ENCODE peak calls at places on chromosome 5, in ten cellular contexts. One of them, this sample, is unnamed. For H3K27me3, the result is how much of the 10 kb centered on the place peaks cover.

GRCh38 chr5:154740483-154740882 is 14.7 kb upstream of the LARP1 start:
- DNase-seq in mammary epithelial cell: no peak
- DNase-seq in foreskin keratinocyte: no peak
- DNase-seq in fibroblast of lung: peak
- DNase-seq in mesenchymal stem cell: peak
- DNase-seq in transverse colon: peak
- DNase-seq in BJ: no peak
- DNase-seq in pancreas: no peak
- DNase-seq in neural progenitor cell: peak
- DNase-seq in cardiac muscle cell: peak
- DNase-seq in this sample: no peak

GRCh38 chr5:75239681-75240080 is 3.0 kb upstream of the ANKRD31 start:
- DNase-seq in mammary epithelial cell: peak
- DNase-seq in foreskin keratinocyte: peak
- DNase-seq in fibroblast of lung: no peak
- DNase-seq in mesenchymal stem cell: no peak
- DNase-seq in transverse colon: no peak
- DNase-seq in BJ: no peak
- DNase-seq in pancreas: no peak
- DNase-seq in neural progenitor cell: no peak
- DNase-seq in cardiac muscle cell: no peak
- DNase-seq in this sample: no peak

GRCh38 chr5:31186672-31187267 is 6.7 kb upstream of the CDH6 start:
- DNase-seq in mammary epithelial cell: peak
- DNase-seq in foreskin keratinocyte: peak
- DNase-seq in fibroblast of lung: peak
- DNase-seq in mesenchymal stem cell: peak
- DNase-seq in transverse colon: no peak
- DNase-seq in BJ: no peak
- DNase-seq in pancreas: no peak
- DNase-seq in neural progenitor cell: peak
- DNase-seq in cardiac muscle cell: peak
- DNase-seq in this sample: no peak

GRCh38 chr5:55713871-55714270 is 1.7 kb upstream of the SLC38A9 start:
- DNase-seq in mammary epithelial cell: no peak
- DNase-seq in foreskin keratinocyte: no peak
- DNase-seq in fibroblast of lung: no peak
- DNase-seq in mesenchymal stem cell: no peak
- DNase-seq in transverse colon: no peak
- DNase-seq in BJ: no peak
- DNase-seq in pancreas: no peak
- DNase-seq in neural progenitor cell: no peak
- DNase-seq in cardiac muscle cell: no peak
- DNase-seq in this sample: no peak

GRCh38 chr5:12177225-12177624 is 273.0 kb upstream of the CTNND2 start:
- DNase-seq in mammary epithelial cell: no peak
- DNase-seq in foreskin keratinocyte: no peak
- DNase-seq in fibroblast of lung: no peak
- DNase-seq in mesenchymal stem cell: no peak
- DNase-seq in transverse colon: no peak
- DNase-seq in BJ: no peak
- DNase-seq in pancreas: no peak
- DNase-seq in neural progenitor cell: no peak
- DNase-seq in cardiac muscle cell: no peak
- DNase-seq in this sample: no peak

GRCh38 chr5:72188176-72188575 is 80.9 kb downstream of the MAP1B start:
- DNase-seq in mammary epithelial cell: no peak
- DNase-seq in foreskin keratinocyte: no peak
- DNase-seq in fibroblast of lung: no peak
- DNase-seq in mesenchymal stem cell: no peak
- DNase-seq in transverse colon: no peak
- DNase-seq in BJ: no peak
- DNase-seq in pancreas: no peak
- DNase-seq in neural progenitor cell: no peak
- DNase-seq in cardiac muscle cell: no peak
- DNase-seq in this sample: no peak

GRCh38 chr5:9533096-9533495 is 12.8 kb downstream of the SEMA5A start:
- DNase-seq in mammary epithelial cell: no peak
- DNase-seq in foreskin keratinocyte: no peak
- DNase-seq in fibroblast of lung: peak
- DNase-seq in mesenchymal stem cell: no peak
- DNase-seq in transverse colon: no peak
- DNase-seq in BJ: no peak
- DNase-seq in pancreas: no peak
- DNase-seq in neural progenitor cell: no peak
- DNase-seq in cardiac muscle cell: no peak
- DNase-seq in this sample: no peak

GRCh38 chr5:58460727-58461286 is 921 bp upstream of the PLK2 start:
- DNase-seq in mammary epithelial cell: peak
- DNase-seq in foreskin keratinocyte: peak
- DNase-seq in fibroblast of lung: peak
- DNase-seq in mesenchymal stem cell: peak
- DNase-seq in transverse colon: peak
- DNase-seq in BJ: no peak
- DNase-seq in pancreas: peak
- DNase-seq in neural progenitor cell: peak
- DNase-seq in cardiac muscle cell: peak
- DNase-seq in this sample: no peak

GRCh38 chr5:115179068-115179958 is 9.6 kb upstream of the TRIM36 start:
- DNase-seq in mammary epithelial cell: no peak
- DNase-seq in foreskin keratinocyte: no peak
- DNase-seq in fibroblast of lung: no peak
- DNase-seq in mesenchymal stem cell: peak
- DNase-seq in transverse colon: peak
- DNase-seq in BJ: no peak
- DNase-seq in pancreas: peak
- DNase-seq in neural progenitor cell: peak
- DNase-seq in cardiac muscle cell: no peak
- DNase-seq in this sample: no peak

GRCh38 chr5:171914939-171915338 is 91.5 kb downstream of the FBXW11 start:
- DNase-seq in mammary epithelial cell: no peak
- DNase-seq in foreskin keratinocyte: no peak
- DNase-seq in fibroblast of lung: no peak
- DNase-seq in mesenchymal stem cell: no peak
- DNase-seq in transverse colon: no peak
- DNase-seq in BJ: no peak
- DNase-seq in pancreas: no peak
- DNase-seq in neural progenitor cell: no peak
- DNase-seq in cardiac muscle cell: no peak
- DNase-seq in this sample: no peak

GRCh38 chr5:115939059-115939458 is 23.2 kb upstream of the LVRN start:
- DNase-seq in mammary epithelial cell: no peak
- DNase-seq in foreskin keratinocyte: no peak
- DNase-seq in fibroblast of lung: no peak
- DNase-seq in mesenchymal stem cell: no peak
- DNase-seq in transverse colon: no peak
- DNase-seq in BJ: no peak
- DNase-seq in pancreas: no peak
- DNase-seq in neural progenitor cell: peak
- DNase-seq in cardiac muscle cell: no peak
- DNase-seq in this sample: no peak

GRCh38 chr5:150302301-150303069 is at the start of gene ARSI:
- DNase-seq in mammary epithelial cell: peak
- DNase-seq in foreskin keratinocyte: no peak
- DNase-seq in fibroblast of lung: peak
- DNase-seq in mesenchymal stem cell: peak
- DNase-seq in transverse colon: peak
- DNase-seq in BJ: no peak
- DNase-seq in pancreas: peak
- DNase-seq in neural progenitor cell: peak
- DNase-seq in cardiac muscle cell: peak
- DNase-seq in this sample: peak

GRCh38 chr5:110757118-110757729 is 18.4 kb downstream of the SLC25A46 start:
- DNase-seq in mammary epithelial cell: peak
- DNase-seq in foreskin keratinocyte: peak
- DNase-seq in fibroblast of lung: peak
- DNase-seq in mesenchymal stem cell: peak
- DNase-seq in transverse colon: no peak
- DNase-seq in BJ: no peak
- DNase-seq in pancreas: no peak
- DNase-seq in neural progenitor cell: peak
- DNase-seq in cardiac muscle cell: peak
- DNase-seq in this sample: no peak

GRCh38 chr5:13218518-13218917 is 726.0 kb downstream of the DNAH5 start:
- DNase-seq in mammary epithelial cell: peak
- DNase-seq in foreskin keratinocyte: no peak
- DNase-seq in fibroblast of lung: no peak
- DNase-seq in mesenchymal stem cell: no peak
- DNase-seq in transverse colon: no peak
- DNase-seq in BJ: no peak
- DNase-seq in pancreas: no peak
- DNase-seq in neural progenitor cell: peak
- DNase-seq in cardiac muscle cell: no peak
- DNase-seq in this sample: no peak

GRCh38 chr5:12623408-12623807 is 719.2 kb upstream of the CTNND2 start:
- DNase-seq in mammary epithelial cell: no peak
- DNase-seq in foreskin keratinocyte: no peak
- DNase-seq in fibroblast of lung: no peak
- DNase-seq in mesenchymal stem cell: no peak
- DNase-seq in transverse colon: no peak
- DNase-seq in BJ: no peak
- DNase-seq in pancreas: no peak
- DNase-seq in neural progenitor cell: no peak
- DNase-seq in cardiac muscle cell: no peak
- DNase-seq in this sample: no peak

GRCh38 chr5:79561525-79561893 is 47.6 kb upstream of the HOMER1 start:
- DNase-seq in mammary epithelial cell: no peak
- DNase-seq in foreskin keratinocyte: no peak
- DNase-seq in fibroblast of lung: no peak
- DNase-seq in mesenchymal stem cell: no peak
- DNase-seq in transverse colon: no peak
- DNase-seq in BJ: no peak
- DNase-seq in pancreas: no peak
- DNase-seq in neural progenitor cell: no peak
- DNase-seq in cardiac muscle cell: no peak
- DNase-seq in this sample: no peak

GRCh38 chr5:42767491-42768105 is 11.0 kb downstream of the CCDC152 start:
- DNase-seq in mammary epithelial cell: peak
- DNase-seq in foreskin keratinocyte: no peak
- DNase-seq in fibroblast of lung: peak
- DNase-seq in mesenchymal stem cell: peak
- DNase-seq in transverse colon: no peak
- DNase-seq in BJ: peak
- DNase-seq in pancreas: no peak
- DNase-seq in neural progenitor cell: peak
- DNase-seq in cardiac muscle cell: peak
- DNase-seq in this sample: no peak

GRCh38 chr5:178640331-178641045 is 13.6 kb upstream of the CLK4 start:
- DNase-seq in mammary epithelial cell: no peak
- DNase-seq in foreskin keratinocyte: no peak
- DNase-seq in fibroblast of lung: no peak
- DNase-seq in mesenchymal stem cell: no peak
- DNase-seq in transverse colon: no peak
- DNase-seq in BJ: no peak
- DNase-seq in pancreas: no peak
- DNase-seq in neural progenitor cell: no peak
- DNase-seq in cardiac muscle cell: no peak
- DNase-seq in this sample: no peak

GRCh38 chr5:176680226-176680563 is 32.9 kb downstream of the TSPAN17 start:
- DNase-seq in mammary epithelial cell: no peak
- DNase-seq in foreskin keratinocyte: no peak
- DNase-seq in fibroblast of lung: no peak
- DNase-seq in mesenchymal stem cell: no peak
- DNase-seq in transverse colon: no peak
- DNase-seq in BJ: no peak
- DNase-seq in pancreas: no peak
- DNase-seq in neural progenitor cell: no peak
- DNase-seq in cardiac muscle cell: no peak
- DNase-seq in this sample: no peak
- H3K27me3 ChIP-seq in mammary epithelial cell: under half
- H3K27me3 ChIP-seq in foreskin keratinocyte: half or more
- H3K27me3 ChIP-seq in fibroblast of lung: under half
- H3K27me3 ChIP-seq in mesenchymal stem cell: half or more
- H3K27me3 ChIP-seq in transverse colon: half or more
- H3K27me3 ChIP-seq in BJ: under half
- H3K27me3 ChIP-seq in pancreas: under half
- H3K27me3 ChIP-seq in neural progenitor cell: under half
- H3K27me3 ChIP-seq in cardiac muscle cell: under half
- H3K27me3 ChIP-seq in this sample: under half

DNA sequence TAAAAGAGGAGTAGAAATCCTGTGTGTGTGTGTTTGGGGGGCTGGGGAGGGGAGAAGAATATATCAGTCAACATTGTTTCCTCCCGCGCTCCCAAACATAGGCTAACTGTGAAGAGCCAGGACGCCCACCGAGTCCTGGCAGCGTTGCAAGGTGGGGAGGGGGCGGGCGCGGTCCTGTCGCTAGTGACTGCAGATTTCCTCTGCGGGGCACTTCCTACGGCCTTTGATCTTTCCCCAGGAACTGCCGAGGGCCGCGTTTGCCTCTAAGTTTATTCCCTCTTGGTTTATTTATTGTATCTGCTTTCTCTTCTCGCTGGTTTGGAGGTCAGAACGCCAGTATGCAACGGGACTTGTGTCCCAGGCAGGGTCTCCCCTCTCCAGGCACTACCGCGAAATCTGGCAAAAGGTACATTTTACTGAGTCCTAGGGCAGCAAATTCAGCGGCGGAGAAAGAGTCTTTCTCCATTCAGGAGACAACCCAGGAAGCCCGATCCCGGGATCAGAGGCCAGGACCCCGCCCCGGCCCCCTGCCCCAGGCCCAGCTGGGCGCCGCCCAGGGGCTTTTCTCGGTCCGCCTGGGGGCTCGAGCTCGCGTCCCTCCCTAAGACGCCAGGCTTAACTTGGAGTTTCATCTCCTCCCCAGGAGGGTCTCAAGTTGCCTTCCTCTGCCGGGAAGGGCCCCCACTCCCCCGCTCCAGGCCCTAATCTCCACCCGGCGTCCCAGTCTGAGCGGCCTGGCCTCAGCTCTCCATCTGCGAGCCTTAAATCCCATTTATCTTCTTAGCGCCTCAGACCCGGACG is 923 bp upstream of the EGFLAM start:
- DNase-seq in mammary epithelial cell: no peak
- DNase-seq in foreskin keratinocyte: no peak
- DNase-seq in fibroblast of lung: no peak
- DNase-seq in mesenchymal stem cell: peak
- DNase-seq in transverse colon: no peak
- DNase-seq in BJ: no peak
- DNase-seq in pancreas: no peak
- DNase-seq in neural progenitor cell: peak
- DNase-seq in cardiac muscle cell: no peak
- DNase-seq in this sample: no peak
- H3K27me3 ChIP-seq in mammary epithelial cell: under half
- H3K27me3 ChIP-seq in foreskin keratinocyte: half or more
- H3K27me3 ChIP-seq in fibroblast of lung: under half
- H3K27me3 ChIP-seq in mesenchymal stem cell: half or more
- H3K27me3 ChIP-seq in transverse colon: half or more
- H3K27me3 ChIP-seq in BJ: under half
- H3K27me3 ChIP-seq in pancreas: under half
- H3K27me3 ChIP-seq in neural progenitor cell: half or more
- H3K27me3 ChIP-seq in cardiac muscle cell: half or more
- H3K27me3 ChIP-seq in this sample: under half

GRCh38 chr5:104412649-104413240 is 850.2 kb upstream of the NUDT12 start:
- DNase-seq in mammary epithelial cell: peak
- DNase-seq in foreskin keratinocyte: peak
- DNase-seq in fibroblast of lung: peak
- DNase-seq in mesenchymal stem cell: peak
- DNase-seq in transverse colon: no peak
- DNase-seq in BJ: no peak
- DNase-seq in pancreas: no peak
- DNase-seq in neural progenitor cell: peak
- DNase-seq in cardiac muscle cell: peak
- DNase-seq in this sample: peak
- H3K27me3 ChIP-seq in mammary epithelial cell: under half
- H3K27me3 ChIP-seq in foreskin keratinocyte: under half
- H3K27me3 ChIP-seq in fibroblast of lung: under half
- H3K27me3 ChIP-seq in mesenchymal stem cell: under half
- H3K27me3 ChIP-seq in transverse colon: under half
- H3K27me3 ChIP-seq in BJ: under half
- H3K27me3 ChIP-seq in pancreas: under half
- H3K27me3 ChIP-seq in neural progenitor cell: under half
- H3K27me3 ChIP-seq in cardiac muscle cell: under half
- H3K27me3 ChIP-seq in this sample: under half

GRCh38 chr5:126918624-126918957 is 111.8 kb downstream of the MARCHF3 start:
- DNase-seq in mammary epithelial cell: no peak
- DNase-seq in foreskin keratinocyte: no peak
- DNase-seq in fibroblast of lung: no peak
- DNase-seq in mesenchymal stem cell: no peak
- DNase-seq in transverse colon: no peak
- DNase-seq in BJ: no peak
- DNase-seq in pancreas: no peak
- DNase-seq in neural progenitor cell: no peak
- DNase-seq in cardiac muscle cell: no peak
- DNase-seq in this sample: no peak
- H3K27me3 ChIP-seq in mammary epithelial cell: under half
- H3K27me3 ChIP-seq in foreskin keratinocyte: under half
- H3K27me3 ChIP-seq in fibroblast of lung: under half
- H3K27me3 ChIP-seq in mesenchymal stem cell: under half
- H3K27me3 ChIP-seq in transverse colon: under half
- H3K27me3 ChIP-seq in BJ: under half
- H3K27me3 ChIP-seq in pancreas: under half
- H3K27me3 ChIP-seq in neural progenitor cell: under half
- H3K27me3 ChIP-seq in cardiac muscle cell: under half
- H3K27me3 ChIP-seq in this sample: under half

This sample was measured in kidney epithelial cell.